ENCODE peak calls at places on chromosomes 13 and 19, in four cellular contexts. One of them, this sample, is unnamed.

GRCh38 chr19:45391346-45391745 is 13.5 kb downstream of the PPP1R13L start:
- DNase-seq in HFF-Myc: no peak
- DNase-seq in stimulated activated CD8-positive, alpha-beta memory T cell treated with anti-CD3 and anti-CD28 coated beads, Interleukin-7, amount 100 ng/mL, for 4 hours: no peak
- DNase-seq in breast epithelium: no peak
- DNase-seq in this sample: no peak

GRCh38 chr13:48636550-48636949 is 17.2 kb upstream of the CYSLTR2 start:
- DNase-seq in HFF-Myc: no peak
- DNase-seq in stimulated activated CD8-positive, alpha-beta memory T cell treated with anti-CD3 and anti-CD28 coated beads, Interleukin-7, amount 100 ng/mL, for 4 hours: no peak
- DNase-seq in breast epithelium: no peak
- DNase-seq in this sample: no peak

GRCh38 chr19:18416778-18417249 is 2.4 kb upstream of the SSBP4 start:
- DNase-seq in HFF-Myc: peak
- DNase-seq in stimulated activated CD8-positive, alpha-beta memory T cell treated with anti-CD3 and anti-CD28 coated beads, Interleukin-7, amount 100 ng/mL, for 4 hours: peak
- DNase-seq in breast epithelium: peak
- DNase-seq in this sample: peak

GRCh38 chr13:106008540-106008939 is 526.9 kb downstream of the EFNB2 start:
- DNase-seq in HFF-Myc: no peak
- DNase-seq in stimulated activated CD8-positive, alpha-beta memory T cell treated with anti-CD3 and anti-CD28 coated beads, Interleukin-7, amount 100 ng/mL, for 4 hours: no peak
- DNase-seq in breast epithelium: no peak
- DNase-seq in this sample: no peak

GRCh38 chr13:97660488-97661086 is 226.6 kb downstream of the RAP2A start:
- DNase-seq in HFF-Myc: no peak
- DNase-seq in stimulated activated CD8-positive, alpha-beta memory T cell treated with anti-CD3 and anti-CD28 coated beads, Interleukin-7, amount 100 ng/mL, for 4 hours: no peak
- DNase-seq in breast epithelium: no peak
- DNase-seq in this sample: no peak

GRCh38 chr13:61728468-61728867 is 312.8 kb upstream of the PCDH20 start:
- DNase-seq in HFF-Myc: no peak
- DNase-seq in stimulated activated CD8-positive, alpha-beta memory T cell treated with anti-CD3 and anti-CD28 coated beads, Interleukin-7, amount 100 ng/mL, for 4 hours: no peak
- DNase-seq in breast epithelium: no peak
- DNase-seq in this sample: no peak

GRCh38 chr13:25819856-25820530 is 231.8 kb downstream of the SHISA2 start:
- DNase-seq in HFF-Myc: no peak
- DNase-seq in stimulated activated CD8-positive, alpha-beta memory T cell treated with anti-CD3 and anti-CD28 coated beads, Interleukin-7, amount 100 ng/mL, for 4 hours: no peak
- DNase-seq in breast epithelium: no peak
- DNase-seq in this sample: no peak

GRCh38 chr13:79776538-79776937 is 295.6 kb downstream of the NDFIP2 start:
- DNase-seq in HFF-Myc: no peak
- DNase-seq in stimulated activated CD8-positive, alpha-beta memory T cell treated with anti-CD3 and anti-CD28 coated beads, Interleukin-7, amount 100 ng/mL, for 4 hours: no peak
- DNase-seq in breast epithelium: no peak
- DNase-seq in this sample: no peak

GRCh38 chr13:98407575-98407974 is 169.3 kb downstream of the STK24 start:
- DNase-seq in HFF-Myc: no peak
- DNase-seq in stimulated activated CD8-positive, alpha-beta memory T cell treated with anti-CD3 and anti-CD28 coated beads, Interleukin-7, amount 100 ng/mL, for 4 hours: no peak
- DNase-seq in breast epithelium: no peak
- DNase-seq in this sample: no peak

GRCh38 chr13:75704194-75704941 is 68.2 kb downstream of the LMO7 start:
- DNase-seq in HFF-Myc: no peak
- DNase-seq in stimulated activated CD8-positive, alpha-beta memory T cell treated with anti-CD3 and anti-CD28 coated beads, Interleukin-7, amount 100 ng/mL, for 4 hours: no peak
- DNase-seq in breast epithelium: no peak
- DNase-seq in this sample: no peak

GRCh38 chr19:16588089-16588823 is 16.0 kb upstream of the SLC35E1 start:
- DNase-seq in HFF-Myc: no peak
- DNase-seq in stimulated activated CD8-positive, alpha-beta memory T cell treated with anti-CD3 and anti-CD28 coated beads, Interleukin-7, amount 100 ng/mL, for 4 hours: peak
- DNase-seq in breast epithelium: no peak
- DNase-seq in this sample: peak

GRCh38 chr13:27371932-27372331 is 52.5 kb upstream of the GTF3A start:
- DNase-seq in HFF-Myc: no peak
- DNase-seq in stimulated activated CD8-positive, alpha-beta memory T cell treated with anti-CD3 and anti-CD28 coated beads, Interleukin-7, amount 100 ng/mL, for 4 hours: no peak
- DNase-seq in breast epithelium: no peak
- DNase-seq in this sample: no peak

GRCh38 chr19:49391581-49392399 is 3.7 kb downstream of the KASH5 start:
- DNase-seq in HFF-Myc: peak
- DNase-seq in stimulated activated CD8-positive, alpha-beta memory T cell treated with anti-CD3 and anti-CD28 coated beads, Interleukin-7, amount 100 ng/mL, for 4 hours: peak
- DNase-seq in breast epithelium: peak
- DNase-seq in this sample: peak

GRCh38 chr13:94329754-94330551 is 149.5 kb downstream of the DCT start:
- DNase-seq in HFF-Myc: peak
- DNase-seq in stimulated activated CD8-positive, alpha-beta memory T cell treated with anti-CD3 and anti-CD28 coated beads, Interleukin-7, amount 100 ng/mL, for 4 hours: no peak
- DNase-seq in breast epithelium: no peak
- DNase-seq in this sample: peak

GRCh38 chr13:49629947-49630346 is 1.6 kb downstream of the ARL11 start:
- DNase-seq in HFF-Myc: no peak
- DNase-seq in stimulated activated CD8-positive, alpha-beta memory T cell treated with anti-CD3 and anti-CD28 coated beads, Interleukin-7, amount 100 ng/mL, for 4 hours: no peak
- DNase-seq in breast epithelium: no peak
- DNase-seq in this sample: no peak

GRCh38 chr13:59360108-59360507 is 803.6 kb downstream of the DIAPH3 start:
- DNase-seq in HFF-Myc: no peak
- DNase-seq in stimulated activated CD8-positive, alpha-beta memory T cell treated with anti-CD3 and anti-CD28 coated beads, Interleukin-7, amount 100 ng/mL, for 4 hours: no peak
- DNase-seq in breast epithelium: no peak
- DNase-seq in this sample: no peak

This sample was measured in prostate gland.